ENCODE peak calls at places on chromosomes 7 and 10, in ten cellular contexts. B, U, H, J, M, Y, X, C, D and L are unnamed samples.

GRCh38 chr7:52586704-52587103 is 448.7 kb upstream of the POM121L12 start:
- DNase-seq in B (no peak), U (no peak), H (no peak), J (no peak), M (no peak), Y (no peak), X (no peak), C (no peak), D (no peak), L (no peak)

GRCh38 chr7:92845736-92846135 is 9.4 kb upstream of the CDK6 start:
- DNase-seq in B (no peak), U (no peak), H (no peak), J (no peak), M (no peak), Y (no peak), X (no peak), C (no peak), D (no peak), L (no peak)

GRCh38 chr7:98678215-98678614 is 61.1 kb downstream of the NPTX2 start:
- DNase-seq in B (no peak), U (no peak), H (no peak), J (no peak), M (no peak), Y (no peak), X (no peak), C (no peak), D (no peak), L (no peak)

GRCh38 chr7:158814637-158815036 is 14.7 kb downstream of the ESYT2 start:
- DNase-seq in B (no peak), U (no peak), H (no peak), J (no peak), M (no peak), Y (no peak), X (no peak), C (no peak), D (no peak), L (no peak)

GRCh38 chr7:149670288-149670687 is 103.1 kb downstream of the ZNF467 start:
- DNase-seq in B (no peak), U (no peak), H (no peak), J (no peak), M (no peak), Y (no peak), X (peak; percentile 19), C (no peak), D (peak; percentile 85), L (no peak)

GRCh38 chr7:69419928-69420327 is 178.3 kb upstream of the AUTS2 start:
- DNase-seq in B (no peak), U (no peak), H (no peak), J (no peak), M (no peak), Y (no peak), X (no peak), C (no peak), D (no peak), L (no peak)

GRCh38 chr10:116748041-116748440 is 5.7 kb upstream of the HSPA12A start:
- DNase-seq in B (no peak), U (peak; percentile 83), H (no peak), J (no peak), M (no peak), Y (no peak), X (no peak), C (no peak), D (peak; percentile 57), L (no peak)

GRCh38 chr7:106731207-106731606 is 70.2 kb upstream of the CCDC71L start:
- DNase-seq in B (no peak), U (no peak), H (no peak), J (no peak), M (no peak), Y (no peak), X (no peak), C (no peak), D (no peak), L (no peak)

GRCh38 chr10:52276163-52276562 is 37.9 kb upstream of the DKK1 start:
- DNase-seq in B (no peak), U (no peak), H (no peak), J (no peak), M (no peak), Y (no peak), X (no peak), C (no peak), D (no peak), L (no peak)

GRCh38 chr10:54703086-54703485 is 97.9 kb downstream of the PCDH15 start:
- DNase-seq in B (no peak), U (no peak), H (no peak), J (no peak), M (no peak), Y (no peak), X (no peak), C (no peak), D (no peak), L (no peak)

GRCh38 chr10:97062058-97062457 is 123.7 kb downstream of the SLIT1 start:
- DNase-seq in B (no peak), U (no peak), H (no peak), J (no peak), M (no peak), Y (no peak), X (no peak), C (no peak), D (no peak), L (no peak)

DNA sequence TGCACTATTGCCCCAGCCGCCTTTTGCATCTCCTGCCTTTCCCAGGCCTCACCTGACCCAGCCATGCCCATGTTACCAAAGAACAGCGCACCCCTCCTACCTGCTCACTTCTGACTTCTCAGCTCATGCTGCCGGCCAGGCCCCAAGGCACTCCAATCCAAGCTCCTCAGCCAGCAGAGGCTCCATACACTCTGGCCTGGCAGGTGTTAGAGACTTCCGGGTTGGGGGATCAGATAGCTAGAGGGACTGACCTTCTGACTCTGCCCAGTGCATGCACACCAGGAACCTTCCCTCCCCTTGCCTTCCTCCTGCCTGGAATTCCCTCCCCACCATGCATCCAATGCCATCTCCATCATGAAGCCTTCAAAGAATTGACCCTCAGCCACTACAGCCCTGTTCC is 56.2 kb upstream of the ZMIZ1 start:
- DNase-seq in B (no peak), U (no peak), H (no peak), J (no peak), M (no peak), Y (no peak), X (no peak), C (no peak), D (no peak), L (no peak)
- TF ChIP-seq CTCF in B (no peak), U (no peak), H (no peak), J (no peak), M (no peak), Y (no peak), X (no peak), C (no peak), D (no peak), L (no peak)

GRCh38 chr7:21768279-21768678 is 177.4 kb downstream of the CDCA7L start:
- DNase-seq in B (no peak), U (no peak), H (no peak), J (no peak), M (no peak), Y (no peak), X (no peak), C (no peak), D (no peak), L (no peak)

GRCh38 chr7:21766218-21766617 is 179.5 kb downstream of the CDCA7L start:
- DNase-seq in B (no peak), U (no peak), H (no peak), J (no peak), M (no peak), Y (no peak), X (no peak), C (no peak), D (no peak), L (no peak)

GRCh38 chr7:21771261-21771660 is 174.4 kb downstream of the CDCA7L start:
- DNase-seq in B (no peak), U (no peak), H (no peak), J (no peak), M (no peak), Y (no peak), X (no peak), C (no peak), D (no peak), L (no peak)

GRCh38 chr7:21763818-21764217 is 181.9 kb downstream of the CDCA7L start:
- DNase-seq in B (no peak), U (no peak), H (no peak), J (no peak), M (no peak), Y (no peak), X (no peak), C (no peak), D (no peak), L (no peak)

DNA sequence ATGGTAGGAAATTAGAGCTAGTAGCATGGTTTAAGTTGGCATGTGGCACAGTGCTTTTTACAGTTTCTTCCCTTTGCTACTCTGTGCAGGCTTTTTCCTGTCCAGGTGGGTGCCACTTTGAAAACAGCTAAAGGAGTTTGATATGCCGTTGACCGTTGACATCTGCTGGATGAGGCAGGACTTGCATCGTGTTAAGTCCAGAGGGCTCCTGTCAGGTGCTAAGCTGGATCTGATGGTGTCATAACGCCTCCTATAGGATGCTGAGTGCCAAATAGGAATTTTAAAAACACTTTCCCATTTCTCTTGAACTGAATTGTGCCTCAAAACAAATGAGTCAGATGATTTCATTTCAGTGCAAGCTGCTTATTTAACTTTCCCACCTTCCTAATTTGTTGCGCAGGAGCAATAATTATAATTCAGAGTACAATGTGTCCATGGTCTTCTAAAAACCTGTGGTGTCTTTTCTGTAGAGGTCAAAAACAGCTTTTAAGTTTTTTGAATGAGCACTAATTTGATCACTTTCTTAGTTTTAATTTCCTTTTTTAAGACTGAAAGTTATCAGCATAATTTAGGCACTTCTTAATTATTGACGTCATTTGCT is 178.3 kb downstream of the CDCA7L start:
- DNase-seq in B (peak; percentile 49), U (peak; percentile 83), H (peak; percentile 27), J (no peak), M (no peak), Y (peak; percentile 49), X (peak; percentile 38), C (peak; percentile 13), D (peak; percentile 60), L (peak; percentile 80)
- TF ChIP-seq CTCF in B (no peak), U (peak; percentile 84), H (peak; percentile 79), J (peak; percentile 14), M (no peak), Y (peak; percentile 63), X (peak; percentile 51), C (peak; percentile 52), D (peak; percentile 36), L (peak; percentile 90)

GRCh38 chr10:60464659-60465058 is 75.0 kb upstream of the ANK3 start:
- DNase-seq in B (no peak), U (no peak), H (no peak), J (no peak), M (no peak), Y (no peak), X (no peak), C (no peak), D (no peak), L (peak; percentile 41)
- TF ChIP-seq CTCF in B (no peak), U (no peak), H (no peak), J (no peak), M (no peak), Y (no peak), X (no peak), C (no peak), D (no peak), L (no peak)

GRCh38 chr10:86632009-86632800 is 22.1 kb upstream of the OPN4 start:
- DNase-seq in B (no peak), U (no peak), H (peak; percentile 54), J (no peak), M (no peak), Y (peak; percentile 69), X (no peak), C (peak; percentile 65), D (no peak), L (peak; percentile 52)
- TF ChIP-seq CTCF in B (no peak), U (no peak), H (peak; percentile 53), J (peak; percentile 35), M (no peak), Y (no peak), X (no peak), C (peak; percentile 55), D (peak; percentile 37), L (no peak)